ENCODE peak calls at places on chromosomes 16 and 17, in four cellular contexts. J, M, I and W are unnamed samples. For H3K36me3, the result is how much of the 10 kb centered on the place peaks cover.

GRCh38 chr16:79217375-79218011 is 383.0 kb downstream of the MAF start:
- DNase-seq in J (no peak), M (no peak), I (no peak), W (peak)

GRCh38 chr16:12231666-12232065 is 255.1 kb downstream of the SNX29 start:
- DNase-seq in J (no peak), M (no peak), I (peak), W (peak)

GRCh38 chr17:82782657-82783207 is 30.9 kb downstream of the TBCD start:
- DNase-seq in J (no peak), M (no peak), I (no peak), W (no peak)

GRCh38 chr17:18158022-18158600 is 25.5 kb upstream of the ALKBH5 start:
- DNase-seq in J (peak), M (peak), I (peak), W (peak)

GRCh38 chr17:82267575-82268379 is 5.7 kb downstream of the CSNK1D start:
- DNase-seq in J (peak), M (peak), I (peak), W (peak)

GRCh38 chr16:85897384-85897783 is 1.6 kb upstream of the IRF8 start:
- DNase-seq in J (no peak), M (no peak), I (no peak), W (no peak)

GRCh38 chr17:61399131-61400057 is at the start of gene TBX2:
- DNase-seq in J (no peak), M (peak), I (peak), W (peak)

GRCh38 chr17:49217651-49218413 is 7.3 kb downstream of the ABI3 start:
- DNase-seq in J (peak), M (peak), I (no peak), W (no peak)

GRCh38 chr16:86300746-86301480 is 209.4 kb upstream of the FOXF1 start:
- DNase-seq in J (no peak), M (no peak), I (peak), W (no peak)

GRCh38 chr17:46809110-46809571 is 9.4 kb downstream of the WNT3 start:
- DNase-seq in J (no peak), M (no peak), I (no peak), W (no peak)

GRCh38 chr17:8150194-8151119 is 1.7 kb downstream of the PER1 start:
- DNase-seq in J (no peak), M (no peak), I (no peak), W (no peak)

GRCh38 chr17:80644588-80644987 is 100.0 kb downstream of the RPTOR start:
- DNase-seq in J (no peak), M (no peak), I (no peak), W (no peak)

GRCh38 chr17:81061027-81061426 is 26.1 kb downstream of the BAIAP2 start:
- DNase-seq in J (no peak), M (no peak), I (no peak), W (no peak)

GRCh38 chr16:27822529-27823437 is 240.7 kb downstream of the GSG1L start:
- DNase-seq in J (no peak), M (no peak), I (no peak), W (no peak)

GRCh38 chr16:85988723-85989313 is 89.9 kb downstream of the IRF8 start:
- DNase-seq in J (no peak), M (no peak), I (no peak), W (no peak)

GRCh38 chr16:15415411-15416070 is 18.8 kb upstream of the BMERB1 start:
- DNase-seq in J (no peak), M (no peak), I (no peak), W (peak)

GRCh38 chr17:7296189-7296861 is 1.9 kb upstream of the YBX2 start:
- DNase-seq in J (peak), M (peak), I (peak), W (peak)

GRCh38 chr17:82718986-82719685 is 2.6 kb downstream of the FN3KRP start:
- DNase-seq in J (no peak), M (no peak), I (no peak), W (no peak)

GRCh38 chr17:13410874-13411273 is 190.9 kb downstream of the HS3ST3A1 start:
- DNase-seq in J (no peak), M (no peak), I (peak), W (no peak)

GRCh38 chr16:82755570-82756282 is 129.0 kb downstream of the CDH13 start:
- DNase-seq in J (no peak), M (no peak), I (peak), W (no peak)

GRCh38 chr17:8832711-8833352 is 33.7 kb upstream of the MFSD6L start:
- DNase-seq in J (no peak), M (no peak), I (no peak), W (no peak)

GRCh38 chr16:35102780-35103403 is 1643.5 kb downstream of the TP53TG3F start:
- DNase-seq in J (no peak), M (no peak), I (no peak), W (no peak)

GRCh38 chr16:21646091-21646490 is 6.3 kb downstream of the IGSF6 start:
- DNase-seq in J (no peak), M (no peak), I (no peak), W (peak)

GRCh38 chr17:28746611-28747045 is 2.8 kb downstream of the TRAF4 start:
- DNase-seq in J (no peak), M (no peak), I (no peak), W (no peak)

GRCh38 chr17:76537288-76537577 is 276 bp downstream of the CYGB start:
- DNase-seq in J (no peak), M (no peak), I (no peak), W (no peak)

GRCh38 chr17:80129006-80129565 is 17.8 kb downstream of the EIF4A3 start:
- DNase-seq in J (no peak), M (no peak), I (no peak), W (no peak)

GRCh38 chr17:67569873-67570272 is 147.9 kb upstream of the NOL11 start:
- DNase-seq in J (no peak), M (no peak), I (no peak), W (no peak)

GRCh38 chr17:81844327-81844851 is 9.5 kb upstream of the PPP1R27 start:
- DNase-seq in J (no peak), M (no peak), I (no peak), W (no peak)

GRCh38 chr16:52535076-52535475 is 11.9 kb downstream of the TOX3 start:
- DNase-seq in J (no peak), M (no peak), I (no peak), W (no peak)

GRCh38 chr17:43033947-43034622 is 9.1 kb downstream of the RND2 start:
- DNase-seq in J (no peak), M (no peak), I (no peak), W (no peak)

GRCh38 chr17:2828396-2829038 is 32.3 kb downstream of the RAP1GAP2 start:
- DNase-seq in J (peak), M (peak), I (peak), W (peak)

GRCh38 chr17:46027326-46028325 is 28.6 kb downstream of the STH start:
- DNase-seq in J (no peak), M (no peak), I (no peak), W (no peak)

GRCh38 chr17:59462385-59462784 is 103.0 kb upstream of the DHX40 start:
- DNase-seq in J (no peak), M (no peak), I (no peak), W (no peak)
- H3K36me3 ChIP-seq in J (under half), M (under half), I (under half), W (under half)

GRCh38 chr16:1458336-1458976 is 14.1 kb upstream of the CCDC154 start:
- DNase-seq in J (no peak), M (no peak), I (peak), W (no peak)

GRCh38 chr16:1458977-1459341 is 14.6 kb upstream of the CCDC154 start:
- DNase-seq in J (no peak), M (no peak), I (no peak), W (no peak)

GRCh38 chr16:1455190-1456171 is 11.1 kb upstream of the CCDC154 start:
- DNase-seq in J (no peak), M (no peak), I (no peak), W (no peak)

GRCh38 chr16:1456951-1457350 is 12.6 kb upstream of the CCDC154 start:
- DNase-seq in J (no peak), M (no peak), I (no peak), W (no peak)

DNA sequence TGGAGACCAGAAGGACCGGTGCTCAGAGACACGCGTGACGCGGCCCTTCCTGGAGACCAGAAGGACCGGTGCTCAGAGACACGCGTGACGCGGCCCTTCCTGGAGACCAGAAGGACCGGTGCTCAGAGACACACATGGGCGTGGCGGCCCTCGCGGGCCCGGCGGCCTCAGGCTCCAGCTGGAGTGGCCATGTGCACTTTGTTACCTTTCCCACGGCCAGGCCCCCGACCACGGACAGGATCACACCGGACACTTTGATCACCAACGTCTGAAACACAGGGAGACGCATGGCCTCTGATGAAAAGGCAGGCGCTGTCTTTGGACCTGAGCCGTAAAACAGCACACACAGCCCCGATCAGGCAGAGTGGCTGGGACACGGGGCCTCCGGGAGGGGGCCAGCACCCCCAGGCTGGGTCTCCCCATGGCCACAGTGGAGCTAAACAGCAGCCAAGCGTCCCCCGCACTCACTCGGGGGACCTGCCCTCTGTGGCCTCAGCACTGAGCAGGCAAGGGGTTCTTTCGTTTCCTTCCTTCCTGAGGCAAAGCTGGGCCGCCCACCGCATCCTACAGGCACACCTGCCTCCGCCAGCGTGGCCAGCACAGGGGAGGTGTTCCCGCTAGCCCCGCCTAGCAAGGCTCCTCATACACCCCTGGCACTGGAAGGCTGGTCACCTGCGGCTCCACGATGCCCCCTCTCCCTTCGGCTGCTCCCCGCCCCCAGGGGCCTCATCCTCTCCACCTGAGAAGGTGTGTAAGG is 13.3 kb upstream of the CCDC154 start:
- DNase-seq in J (no peak), M (no peak), I (no peak), W (no peak)
- H3K36me3 ChIP-seq in J (under half), M (half or more), I (under half), W (under half)

GRCh38 chr16:70678898-70679652 is 6.8 kb downstream of the MTSS2 start:
- DNase-seq in J (no peak), M (no peak), I (no peak), W (no peak)

GRCh38 chr16:70676571-70677498 is 9.0 kb downstream of the MTSS2 start:
- DNase-seq in J (no peak), M (no peak), I (no peak), W (no peak)

GRCh38 chr16:70678121-70678897 is 7.5 kb downstream of the MTSS2 start:
- DNase-seq in J (no peak), M (no peak), I (no peak), W (no peak)

GRCh38 chr16:70675851-70676513 is 9.9 kb downstream of the MTSS2 start:
- DNase-seq in J (no peak), M (no peak), I (no peak), W (no peak)

DNA sequence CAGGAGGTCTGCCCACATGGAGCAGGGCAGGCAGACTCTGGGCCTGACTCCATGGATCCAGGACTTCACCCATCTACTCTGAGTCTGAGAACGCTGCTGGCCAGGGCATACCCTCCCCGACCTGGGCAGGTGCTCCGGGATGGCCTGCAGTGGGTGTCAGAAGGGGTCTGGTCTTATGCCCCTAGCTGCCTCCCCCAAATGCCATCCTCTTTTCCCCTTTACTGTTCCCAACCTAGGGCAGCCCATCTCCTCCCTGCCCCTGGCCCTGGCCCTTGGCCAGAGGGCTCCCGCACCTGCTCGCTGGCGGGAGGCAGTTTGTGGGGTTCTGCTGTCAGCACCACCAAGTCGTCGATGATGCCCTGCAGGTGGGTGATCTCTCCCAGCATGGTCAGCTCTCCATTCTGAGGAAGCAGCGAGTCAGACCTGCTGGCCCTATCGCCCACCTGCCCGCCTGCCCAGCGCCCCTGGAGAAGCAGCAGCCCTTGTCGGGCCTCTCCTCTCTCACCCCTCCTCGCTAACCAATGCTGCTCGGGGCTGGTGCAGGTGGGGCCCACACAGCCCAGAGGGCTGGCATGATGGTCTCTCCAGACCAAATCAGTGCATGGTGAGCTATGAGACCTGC is 8.2 kb downstream of the MTSS2 start:
- DNase-seq in J (no peak), M (no peak), I (no peak), W (no peak)
- H3K36me3 ChIP-seq in J (under half), M (half or more), I (half or more), W (under half)

GRCh38 chr16:10970065-10970464 is 25.7 kb downstream of the CLEC16A start:
- DNase-seq in J (no peak), M (peak), I (no peak), W (no peak)

GRCh38 chr16:10972956-10973464 is 28.6 kb downstream of the CLEC16A start:
- DNase-seq in J (no peak), M (no peak), I (no peak), W (no peak)

GRCh38 chr16:10972108-10972955 is 28.0 kb downstream of the CLEC16A start:
- DNase-seq in J (no peak), M (no peak), I (no peak), W (no peak)

GRCh38 chr16:10969615-10970014 is 25.3 kb downstream of the CLEC16A start:
- DNase-seq in J (no peak), M (no peak), I (no peak), W (no peak)

GRCh38 chr16:10971560-10971961 is 27.2 kb downstream of the CLEC16A start:
- DNase-seq in J (no peak), M (peak), I (peak), W (peak)
- H3K36me3 ChIP-seq in J (under half), M (under half), I (under half), W (under half)

DNA sequence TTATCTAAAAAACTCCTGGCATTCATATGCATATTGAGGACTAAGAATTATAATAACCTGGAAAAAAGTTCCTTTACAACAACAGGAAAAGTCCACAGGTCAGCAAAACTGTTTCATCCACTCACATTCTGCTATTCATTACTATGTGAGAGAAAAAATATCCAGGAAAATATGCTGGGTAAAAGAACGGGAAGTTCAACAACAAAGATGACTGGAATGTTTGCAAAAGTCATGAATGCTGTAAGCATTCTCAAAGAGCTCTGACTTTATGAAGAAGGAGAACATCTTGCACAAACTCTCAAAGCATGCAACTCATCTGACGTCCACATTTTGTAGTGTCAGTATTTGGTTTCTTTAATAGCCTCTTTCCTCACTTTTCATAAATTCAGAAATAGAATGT is 56.9 kb upstream of the ALDH3A1 start:
- DNase-seq in J (no peak), M (no peak), I (peak), W (no peak)
- H3K36me3 ChIP-seq in J (under half), M (half or more), I (under half), W (under half)

GRCh38 chr17:75003957-75004355 is 8.5 kb upstream of the MRPL58 start:
- DNase-seq in J (no peak), M (no peak), I (no peak), W (no peak)
- H3K36me3 ChIP-seq in J (under half), M (half or more), I (under half), W (half or more)

GRCh38 chr16:84777435-84777834 is 42.4 kb upstream of the CRISPLD2 start:
- DNase-seq in J (no peak), M (no peak), I (no peak), W (no peak)

GRCh38 chr16:84775262-84775810 is 44.4 kb upstream of the CRISPLD2 start:
- DNase-seq in J (no peak), M (no peak), I (no peak), W (no peak)

GRCh38 chr16:84780977-84781376 is 38.8 kb upstream of the CRISPLD2 start:
- DNase-seq in J (no peak), M (no peak), I (no peak), W (no peak)

GRCh38 chr16:84780063-84780462 is 39.7 kb upstream of the CRISPLD2 start:
- DNase-seq in J (no peak), M (no peak), I (no peak), W (no peak)

DNA sequence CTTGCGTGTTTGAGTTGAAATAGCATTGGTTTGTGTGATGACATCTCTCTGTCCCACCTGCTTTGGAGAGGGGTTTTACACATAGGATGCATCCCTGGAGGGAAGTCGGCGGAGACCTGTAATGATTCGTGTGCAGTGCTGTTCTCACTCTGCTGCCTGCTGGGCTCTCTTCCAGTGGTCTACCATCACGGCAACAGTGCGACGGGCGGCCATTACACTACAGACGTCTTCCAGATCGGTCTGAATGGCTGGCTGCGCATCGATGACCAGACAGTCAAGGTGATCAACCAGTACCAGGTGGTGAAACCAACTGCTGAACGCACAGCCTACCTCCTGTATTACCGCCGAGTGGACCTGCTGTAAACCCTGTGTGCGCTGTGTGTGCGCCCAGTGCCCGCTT is 41.1 kb upstream of the CRISPLD2 start:
- DNase-seq in J (no peak), M (no peak), I (no peak), W (no peak)
- H3K36me3 ChIP-seq in J (half or more), M (half or more), I (under half), W (half or more)